ENCODE peak calls at places on chromosome 18, in eight cellular contexts. L is transverse colon, C is fibroblast of pulmonary artery, W is choroid plexus epithelial cell, H is epithelial cell of esophagus, U is gastrocnemius medialis, B is esophagus squamous epithelium, V is foreskin fibroblast. P is an unnamed sample.

GRCh38 chr18:79366177-79367094 is 29.3 kb upstream of the NFATC1 start:
- DNase-seq in L (no peak), C (peak), W (peak), H (no peak), U (no peak), B (no peak), V (peak), P (no peak)

GRCh38 chr18:63979409-63979908 is 9.6 kb downstream of the SERPINB8 start:
- DNase-seq in L (peak), C (peak), W (peak), H (peak), U (peak), B (no peak), V (peak), P (peak)

GRCh38 chr18:80106482-80107051 is 2.5 kb upstream of the ADNP2 start:
- DNase-seq in L (no peak), C (no peak), W (peak), H (no peak), U (no peak), B (no peak), V (peak), P (no peak)

GRCh38 chr18:43278401-43278800 is 1.1 kb upstream of the SYT4 start:
- DNase-seq in L (no peak), C (no peak), W (no peak), H (no peak), U (no peak), B (no peak), V (no peak), P (no peak)

GRCh38 chr18:74963820-74964446 is 245.0 kb downstream of the PTGR3 start:
- DNase-seq in L (peak), C (peak), W (peak), H (peak), U (no peak), B (no peak), V (no peak), P (no peak)

GRCh38 chr18:37199741-37200140 is 365.9 kb downstream of the CELF4 start:
- DNase-seq in L (no peak), C (no peak), W (no peak), H (no peak), U (no peak), B (no peak), V (no peak), P (no peak)

GRCh38 chr18:21196426-21196825 is 45.6 kb upstream of the GREB1L start:
- DNase-seq in L (no peak), C (no peak), W (no peak), H (no peak), U (no peak), B (no peak), V (no peak), P (no peak)

GRCh38 chr18:10140928-10141327 is 227.1 kb downstream of the VAPA start:
- DNase-seq in L (no peak), C (no peak), W (no peak), H (peak), U (no peak), B (no peak), V (peak), P (no peak)

GRCh38 chr18:42915240-42915791 is 200.2 kb downstream of the RIT2 start:
- DNase-seq in L (no peak), C (no peak), W (no peak), H (no peak), U (no peak), B (no peak), V (no peak), P (no peak)

GRCh38 chr18:9321017-9321452 is 13.5 kb upstream of the TWSG1 start:
- DNase-seq in L (no peak), C (peak), W (peak), H (no peak), U (no peak), B (no peak), V (peak), P (no peak)

GRCh38 chr18:11655605-11655932 is 33.5 kb upstream of the GNAL start:
- DNase-seq in L (no peak), C (no peak), W (no peak), H (no peak), U (no peak), B (no peak), V (no peak), P (no peak)
- TF ChIP-seq CTCF in L (no peak), C (no peak), W (no peak), H (no peak), U (no peak), B (no peak), V (no peak), P (no peak)

GRCh38 chr18:57975805-57976204 is 68.2 kb upstream of the NEDD4L start:
- DNase-seq in L (no peak), C (no peak), W (no peak), H (no peak), U (no peak), B (no peak), V (no peak), P (no peak)

GRCh38 chr18:57973889-57974288 is 70.1 kb upstream of the NEDD4L start:
- DNase-seq in L (no peak), C (no peak), W (no peak), H (no peak), U (no peak), B (no peak), V (no peak), P (no peak)

GRCh38 chr18:57974585-57974984 is 69.4 kb upstream of the NEDD4L start:
- DNase-seq in L (no peak), C (no peak), W (no peak), H (no peak), U (no peak), B (no peak), V (no peak), P (no peak)

GRCh38 chr18:57969824-57970223 is 74.2 kb upstream of the NEDD4L start:
- DNase-seq in L (no peak), C (no peak), W (no peak), H (no peak), U (no peak), B (no peak), V (no peak), P (no peak)

GRCh38 chr18:57970356-57971095 is 73.5 kb upstream of the NEDD4L start:
- DNase-seq in L (no peak), C (no peak), W (no peak), H (no peak), U (no peak), B (no peak), V (no peak), P (peak)
- TF ChIP-seq CTCF in L (no peak), C (peak), W (peak), H (peak), U (no peak), B (no peak), V (peak), P (no peak)

GRCh38 chr18:32956591-32957310 is 183.9 kb upstream of the KLHL14 start:
- DNase-seq in L (no peak), C (peak), W (peak), H (peak), U (no peak), B (no peak), V (peak), P (no peak)
- TF ChIP-seq CTCF in L (no peak), C (peak), W (peak), H (no peak), U (no peak), B (no peak), V (no peak), P (no peak)

DNA sequence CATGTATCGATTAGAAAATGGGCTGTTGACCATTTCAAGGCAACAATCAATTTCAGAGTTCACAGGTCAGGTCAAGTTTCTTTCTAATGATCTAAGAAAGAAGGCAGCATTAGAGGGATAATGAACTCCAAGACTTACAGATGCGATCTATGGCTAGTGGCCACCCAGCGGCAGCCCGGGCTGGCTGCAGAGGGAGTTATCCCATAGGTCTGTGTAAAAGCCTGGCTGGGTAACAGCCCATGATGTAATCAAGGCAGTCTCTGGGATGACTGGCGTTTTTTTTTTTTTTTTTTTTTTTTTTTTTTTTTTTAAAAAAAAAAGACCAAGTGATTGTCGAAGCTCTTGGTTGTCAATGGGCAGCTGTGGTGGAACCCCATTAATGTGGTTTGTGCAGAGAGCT is 171.1 kb upstream of the SKOR2 start:
- DNase-seq in L (no peak), C (no peak), W (no peak), H (no peak), U (no peak), B (no peak), V (no peak), P (no peak)
- TF ChIP-seq CTCF in L (no peak), C (no peak), W (no peak), H (no peak), U (no peak), B (no peak), V (no peak), P (no peak)